ENCODE peak calls at places on chromosomes 16 and 17, in eight cellular contexts. W is fibroblast of the aortic adventitia, P is nucleus accumbens, E is heart right ventricle, I is GM13976, N is NCI-H1105, X is kidney glomerular epithelial cell, R is AG09309. U is an unnamed sample.

GRCh38 chr17:50866950-50867855 is 1.0 kb upstream of the TOB1 start:
- DNase-seq in W (peak; percentile 95), P (peak; percentile 95), E (peak; percentile 97), I (peak; percentile 84), N (peak; percentile 94), X (peak; percentile 82), R (no peak), U (peak; percentile 92)

GRCh38 chr16:84643180-84643583 is 5.1 kb upstream of the KLHL36 start:
- DNase-seq in W (peak; percentile 97), P (no peak), E (peak; percentile 65), I (no peak), N (no peak), X (peak; percentile 72), R (peak; percentile 81), U (no peak)

GRCh38 chr17:50187741-50188520 is 13.5 kb downstream of the COL1A1 start:
- DNase-seq in W (peak; percentile 85), P (no peak), E (no peak), I (no peak), N (no peak), X (no peak), R (no peak), U (no peak)

GRCh38 chr17:68518063-68518815 is 6.0 kb downstream of the PRKAR1A start:
- DNase-seq in W (no peak), P (no peak), E (no peak), I (no peak), N (no peak), X (no peak), R (no peak), U (no peak)

GRCh38 chr16:67477960-67478554 is 2.9 kb downstream of the ATP6V0D1 start:
- DNase-seq in W (no peak), P (no peak), E (no peak), I (no peak), N (no peak), X (no peak), R (no peak), U (no peak)

GRCh38 chr17:76535788-76536510 is 1.6 kb downstream of the CYGB start:
- DNase-seq in W (no peak), P (no peak), E (no peak), I (no peak), N (no peak), X (no peak), R (no peak), U (no peak)

GRCh38 chr16:72126429-72126765 is 32.8 kb downstream of the DHX38 start:
- DNase-seq in W (no peak), P (no peak), E (no peak), I (no peak), N (no peak), X (no peak), R (no peak), U (no peak)

GRCh38 chr16:89442990-89443726 is 47.2 kb downstream of the ANKRD11 start:
- DNase-seq in W (peak; percentile 77), P (no peak), E (peak; percentile 48), I (no peak), N (peak; percentile 1), X (peak; percentile 51), R (no peak), U (peak; percentile 76)

GRCh38 chr17:79647456-79647915 is 36.6 kb upstream of the RBFOX3 start:
- DNase-seq in W (no peak), P (no peak), E (no peak), I (no peak), N (no peak), X (no peak), R (no peak), U (no peak)

GRCh38 chr17:40538019-40538935 is 27.0 kb downstream of the CCR7 start:
- DNase-seq in W (no peak), P (no peak), E (peak; percentile 75), I (no peak), N (no peak), X (peak; percentile 47), R (no peak), U (no peak)

U was measured in erythroblast.